ENCODE peak calls at places on chromosomes 1 and 21, in seven cellular contexts. One of them, this sample, is unnamed.

GRCh38 chr1:154951901-154952657 is 3.8 kb downstream of the PBXIP1 start:
- DNase-seq in small intestine: peak; percentile 40
- DNase-seq in lung: no peak
- DNase-seq in psoas muscle: no peak
- DNase-seq in right atrium auricular region: no peak
- DNase-seq in AG04450: no peak
- DNase-seq in uterus: no peak
- DNase-seq in this sample: no peak

GRCh38 chr1:167573035-167573434 is 19.5 kb upstream of the CREG1 start:
- DNase-seq in uterus: no peak
- DNase-seq in psoas muscle: no peak
- DNase-seq in AG04450: no peak
- DNase-seq in right atrium auricular region: no peak
- DNase-seq in small intestine: no peak
- DNase-seq in lung: no peak
- DNase-seq in this sample: no peak

GRCh38 chr1:89462250-89462649 is 62.4 kb upstream of the LRRC8B start:
- DNase-seq in small intestine: no peak
- DNase-seq in AG04450: no peak
- DNase-seq in uterus: no peak
- DNase-seq in right atrium auricular region: no peak
- DNase-seq in psoas muscle: no peak
- DNase-seq in lung: no peak
- DNase-seq in this sample: no peak

GRCh38 chr21:20789696-20790095 is 208.5 kb upstream of the NCAM2 start:
- DNase-seq in small intestine: no peak
- DNase-seq in AG04450: no peak
- DNase-seq in lung: no peak
- DNase-seq in psoas muscle: no peak
- DNase-seq in uterus: no peak
- DNase-seq in right atrium auricular region: no peak
- DNase-seq in this sample: no peak

GRCh38 chr21:46148106-46148505 is 7.3 kb downstream of the FTCD start:
- DNase-seq in AG04450: no peak
- DNase-seq in right atrium auricular region: no peak
- DNase-seq in psoas muscle: no peak
- DNase-seq in lung: no peak
- DNase-seq in small intestine: no peak
- DNase-seq in uterus: peak; percentile 7
- DNase-seq in this sample: peak; percentile 6

GRCh38 chr1:230176871-230177411 is 109.9 kb downstream of the GALNT2 start:
- DNase-seq in lung: no peak
- DNase-seq in psoas muscle: peak; percentile 73
- DNase-seq in small intestine: no peak
- DNase-seq in uterus: peak; percentile 72
- DNase-seq in right atrium auricular region: peak; percentile 89
- DNase-seq in AG04450: no peak
- DNase-seq in this sample: peak; percentile 46

GRCh38 chr1:57707631-57708030 is 283.8 kb upstream of the DAB1 start:
- DNase-seq in lung: no peak
- DNase-seq in right atrium auricular region: no peak
- DNase-seq in small intestine: no peak
- DNase-seq in uterus: no peak
- DNase-seq in psoas muscle: no peak
- DNase-seq in AG04450: no peak
- DNase-seq in this sample: no peak

GRCh38 chr1:116990612-116991151 is 10.9 kb upstream of the CD101 start:
- DNase-seq in right atrium auricular region: peak; percentile 95
- DNase-seq in AG04450: no peak
- DNase-seq in psoas muscle: peak; percentile 89
- DNase-seq in small intestine: no peak
- DNase-seq in lung: peak; percentile 45
- DNase-seq in uterus: no peak
- DNase-seq in this sample: peak; percentile 65

GRCh38 chr1:116415699-116416533 is 42.9 kb downstream of the ATP1A1 start:
- DNase-seq in psoas muscle: no peak
- DNase-seq in uterus: no peak
- DNase-seq in right atrium auricular region: no peak
- DNase-seq in small intestine: no peak
- DNase-seq in AG04450: no peak
- DNase-seq in lung: peak; percentile 19
- DNase-seq in this sample: peak; percentile 47

GRCh38 chr1:84972377-84972987 is 24.4 kb downstream of the MCOLN2 start:
- DNase-seq in lung: no peak
- DNase-seq in right atrium auricular region: no peak
- DNase-seq in small intestine: no peak
- DNase-seq in AG04450: no peak
- DNase-seq in psoas muscle: no peak
- DNase-seq in uterus: no peak
- DNase-seq in this sample: no peak

GRCh38 chr1:216531308-216532239 is 108.3 kb upstream of the USH2A start:
- DNase-seq in lung: no peak
- DNase-seq in AG04450: no peak
- DNase-seq in small intestine: peak; percentile 46
- DNase-seq in uterus: no peak
- DNase-seq in right atrium auricular region: no peak
- DNase-seq in psoas muscle: no peak
- DNase-seq in this sample: peak; percentile 32

GRCh38 chr1:68331117-68331865 is 99.0 kb upstream of the WLS start:
- DNase-seq in right atrium auricular region: no peak
- DNase-seq in uterus: no peak
- DNase-seq in small intestine: no peak
- DNase-seq in lung: no peak
- DNase-seq in AG04450: peak; percentile 84
- DNase-seq in psoas muscle: no peak
- DNase-seq in this sample: no peak

GRCh38 chr1:57637155-57637554 is 213.3 kb upstream of the DAB1 start:
- DNase-seq in uterus: no peak
- DNase-seq in psoas muscle: no peak
- DNase-seq in right atrium auricular region: no peak
- DNase-seq in AG04450: no peak
- DNase-seq in lung: no peak
- DNase-seq in small intestine: no peak
- DNase-seq in this sample: no peak

GRCh38 chr1:67336157-67336556 is 28.5 kb downstream of the IL12RB2 start:
- DNase-seq in small intestine: peak; percentile 23
- DNase-seq in AG04450: no peak
- DNase-seq in psoas muscle: no peak
- DNase-seq in uterus: no peak
- DNase-seq in right atrium auricular region: no peak
- DNase-seq in lung: no peak
- DNase-seq in this sample: no peak

GRCh38 chr1:153852170-153852569 is 70.6 kb downstream of the GATAD2B start:
- DNase-seq in uterus: no peak
- DNase-seq in small intestine: no peak
- DNase-seq in psoas muscle: no peak
- DNase-seq in lung: no peak
- DNase-seq in right atrium auricular region: peak; percentile 13
- DNase-seq in AG04450: no peak
- DNase-seq in this sample: no peak

GRCh38 chr1:108045370-108045950 is 80.5 kb upstream of the VAV3 start:
- DNase-seq in uterus: no peak
- DNase-seq in lung: no peak
- DNase-seq in psoas muscle: no peak
- DNase-seq in AG04450: no peak
- DNase-seq in small intestine: peak; percentile 50
- DNase-seq in right atrium auricular region: no peak
- DNase-seq in this sample: no peak

GRCh38 chr1:50978144-50978851 is 8.3 kb downstream of the CDKN2C start:
- DNase-seq in uterus: peak; percentile 53
- DNase-seq in psoas muscle: peak; percentile 74
- DNase-seq in right atrium auricular region: no peak
- DNase-seq in small intestine: peak; percentile 69
- DNase-seq in AG04450: no peak
- DNase-seq in lung: peak; percentile 41
- DNase-seq in this sample: peak; percentile 81

GRCh38 chr1:6157132-6157527 is 23.0 kb downstream of the CHD5 start:
- DNase-seq in psoas muscle: no peak
- DNase-seq in small intestine: no peak
- DNase-seq in right atrium auricular region: no peak
- DNase-seq in uterus: no peak
- DNase-seq in lung: no peak
- DNase-seq in AG04450: no peak
- DNase-seq in this sample: no peak

GRCh38 chr1:39102537-39103320 is 76.6 kb downstream of the NDUFS5 start:
- DNase-seq in right atrium auricular region: no peak
- DNase-seq in psoas muscle: no peak
- DNase-seq in lung: peak; percentile 48
- DNase-seq in AG04450: no peak
- DNase-seq in uterus: peak; percentile 58
- DNase-seq in small intestine: peak; percentile 68
- DNase-seq in this sample: peak; percentile 41

GRCh38 chr1:164466429-164466828 is 92.6 kb upstream of the PBX1 start:
- DNase-seq in psoas muscle: no peak
- DNase-seq in uterus: no peak
- DNase-seq in right atrium auricular region: no peak
- DNase-seq in AG04450: no peak
- DNase-seq in small intestine: no peak
- DNase-seq in lung: no peak
- DNase-seq in this sample: no peak

GRCh38 chr1:179709841-179710329 is 33.2 kb upstream of the FAM163A start:
- DNase-seq in right atrium auricular region: no peak
- DNase-seq in uterus: peak; percentile 24
- DNase-seq in psoas muscle: no peak
- DNase-seq in lung: no peak
- DNase-seq in AG04450: no peak
- DNase-seq in small intestine: peak; percentile 15
- DNase-seq in this sample: peak; percentile 30

GRCh38 chr1:42052300-42052699 is 100.9 kb upstream of the GUCA2B start:
- DNase-seq in AG04450: no peak
- DNase-seq in right atrium auricular region: no peak
- DNase-seq in small intestine: no peak
- DNase-seq in psoas muscle: no peak
- DNase-seq in uterus: no peak
- DNase-seq in lung: no peak
- DNase-seq in this sample: no peak

GRCh38 chr1:94757931-94758330 is 62.2 kb upstream of the SLC44A3 start:
- DNase-seq in small intestine: no peak
- DNase-seq in psoas muscle: peak; percentile 57
- DNase-seq in AG04450: no peak
- DNase-seq in right atrium auricular region: no peak
- DNase-seq in lung: no peak
- DNase-seq in uterus: peak; percentile 39
- DNase-seq in this sample: no peak

GRCh38 chr1:45621895-45622266 is 2.0 kb downstream of the CCDC17 start:
- DNase-seq in small intestine: no peak
- DNase-seq in right atrium auricular region: no peak
- DNase-seq in uterus: no peak
- DNase-seq in lung: no peak
- DNase-seq in psoas muscle: no peak
- DNase-seq in AG04450: no peak
- DNase-seq in this sample: no peak

GRCh38 chr1:246753670-246754535 is 29.7 kb downstream of the SCCPDH start:
- DNase-seq in lung: peak; percentile 40
- DNase-seq in small intestine: peak; percentile 35
- DNase-seq in right atrium auricular region: no peak
- DNase-seq in psoas muscle: peak; percentile 55
- DNase-seq in AG04450: peak; percentile 41
- DNase-seq in uterus: peak; percentile 43
- DNase-seq in this sample: peak; percentile 38

DNA sequence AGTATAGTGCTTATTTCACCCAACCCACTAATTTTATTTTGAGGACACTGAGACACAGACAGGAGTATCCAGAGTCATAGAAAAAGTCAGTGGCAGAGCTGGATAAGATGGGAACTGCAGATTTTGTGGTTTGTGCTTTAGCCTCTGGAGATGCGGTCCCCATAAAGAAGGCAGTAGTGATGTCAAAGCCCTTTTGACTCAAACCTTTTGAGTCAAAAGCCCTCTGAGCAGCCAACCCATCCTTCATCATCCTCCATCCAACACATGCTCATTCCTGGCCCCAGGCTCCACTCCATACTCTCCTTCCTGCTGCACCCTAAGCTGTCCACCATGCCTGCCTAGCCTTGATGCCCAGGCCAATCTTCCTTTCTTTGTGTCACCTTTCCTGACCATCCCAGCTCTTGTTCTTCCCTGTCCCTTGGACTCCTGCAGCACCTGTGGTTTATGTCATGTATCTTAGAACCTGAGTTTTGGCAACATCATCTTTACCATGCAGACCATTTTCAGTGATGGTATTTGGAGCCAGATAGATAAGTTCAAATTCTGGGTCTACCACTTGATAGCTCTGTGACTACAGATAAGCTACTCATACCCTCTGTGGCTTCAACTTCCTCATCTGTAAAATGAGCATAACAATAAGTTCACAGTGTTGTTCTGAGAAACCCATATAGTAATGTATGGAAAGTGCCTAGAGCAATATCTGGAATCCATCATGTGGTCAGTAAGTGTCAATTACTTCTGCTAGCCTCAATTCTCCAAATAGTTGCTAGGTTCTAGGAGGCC is 20.1 kb downstream of the SLAMF1 start:
- DNase-seq in lung: no peak
- DNase-seq in AG04450: no peak
- DNase-seq in uterus: no peak
- DNase-seq in small intestine: no peak
- DNase-seq in right atrium auricular region: no peak
- DNase-seq in psoas muscle: no peak
- DNase-seq in this sample: no peak
- H3K27me3 ChIP-seq in lung: peaks cover 2% of the 10 kb centered on the region
- H3K27me3 ChIP-seq in AG04450: no peaks in the 10 kb centered on the region
- H3K27me3 ChIP-seq in uterus: no peaks in the 10 kb centered on the region
- H3K27me3 ChIP-seq in small intestine: no peaks in the 10 kb centered on the region
- H3K27me3 ChIP-seq in right atrium auricular region: no peaks in the 10 kb centered on the region
- H3K27me3 ChIP-seq in psoas muscle: no peaks in the 10 kb centered on the region
- H3K27me3 ChIP-seq in this sample: no peaks in the 10 kb centered on the region

DNA sequence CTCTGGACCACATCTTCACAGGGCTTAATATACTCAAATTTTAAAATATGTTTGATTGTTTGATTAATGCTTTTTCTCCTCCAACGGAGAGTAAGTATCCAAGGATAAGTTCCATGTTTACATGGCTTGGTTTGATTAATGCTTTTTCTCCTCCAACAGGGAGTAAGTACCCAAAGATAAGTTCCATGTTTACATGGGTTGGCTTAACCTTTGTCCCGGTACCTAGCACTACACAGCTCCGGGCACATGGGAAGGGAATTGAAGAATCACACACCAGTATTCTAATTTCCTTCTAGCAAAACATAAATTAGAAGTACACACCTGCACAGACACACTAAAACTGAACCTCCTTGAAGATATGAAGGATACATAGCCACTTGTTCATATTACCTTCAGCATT is 77.5 kb downstream of the ARID4B start:
- DNase-seq in psoas muscle: no peak
- DNase-seq in lung: no peak
- DNase-seq in uterus: no peak
- DNase-seq in AG04450: no peak
- DNase-seq in right atrium auricular region: no peak
- DNase-seq in small intestine: peak; percentile 68
- DNase-seq in this sample: no peak
- H3K27ac ChIP-seq in psoas muscle: no peak overlapping the region
- H3K27ac ChIP-seq in lung: no peak overlapping the region
- H3K27ac ChIP-seq in uterus: no peak overlapping the region
- H3K27ac ChIP-seq in AG04450: no peak overlapping the region
- H3K27ac ChIP-seq in right atrium auricular region: no peak overlapping the region
- H3K27ac ChIP-seq in small intestine: no peak overlapping the region
- H3K27ac ChIP-seq in this sample: no peak overlapping the region

GRCh38 chr1:156448134-156448967 is 52.2 kb downstream of the MEF2D start:
- DNase-seq in AG04450: no peak
- DNase-seq in small intestine: no peak
- DNase-seq in lung: no peak
- DNase-seq in uterus: no peak
- DNase-seq in psoas muscle: no peak
- DNase-seq in right atrium auricular region: no peak
- DNase-seq in this sample: no peak
- H3K27me3 ChIP-seq in AG04450: peaks cover 47% of the 10 kb centered on the region
- H3K27me3 ChIP-seq in small intestine: no peaks in the 10 kb centered on the region
- H3K27me3 ChIP-seq in lung: peaks cover 4% of the 10 kb centered on the region
- H3K27me3 ChIP-seq in uterus: no peaks in the 10 kb centered on the region
- H3K27me3 ChIP-seq in psoas muscle: peaks cover 16% of the 10 kb centered on the region
- H3K27me3 ChIP-seq in right atrium auricular region: no peaks in the 10 kb centered on the region
- H3K27me3 ChIP-seq in this sample: peaks cover 20% of the 10 kb centered on the region

GRCh38 chr1:178484698-178485225 is 12.0 kb downstream of the CLEC20A start:
- DNase-seq in lung: no peak
- DNase-seq in AG04450: no peak
- DNase-seq in small intestine: no peak
- DNase-seq in right atrium auricular region: no peak
- DNase-seq in uterus: no peak
- DNase-seq in psoas muscle: no peak
- DNase-seq in this sample: no peak
- H3K27ac ChIP-seq in lung: no peak overlapping the region
- H3K27ac ChIP-seq in AG04450: no peak overlapping the region
- H3K27ac ChIP-seq in small intestine: no peak overlapping the region
- H3K27ac ChIP-seq in right atrium auricular region: no peak overlapping the region
- H3K27ac ChIP-seq in uterus: no peak overlapping the region
- H3K27ac ChIP-seq in psoas muscle: no peak overlapping the region
- H3K27ac ChIP-seq in this sample: no peak overlapping the region

This sample was measured in adrenal gland.